ENCODE peak calls at places on chromosomes 5 and 9, in four cellular contexts. One of them, this sample, is unnamed.

GRCh38 chr9:71858812-71859211 is 52.2 kb downstream of the ABHD17B start:
- DNase-seq in GM18507: no peak
- DNase-seq in MCF 10A: no peak
- DNase-seq in D341Med: no peak
- DNase-seq in this sample: no peak

GRCh38 chr5:141839015-141839513 is 39.1 kb downstream of the PCDH1 start:
- DNase-seq in GM18507: no peak
- DNase-seq in MCF 10A: no peak
- DNase-seq in D341Med: no peak
- DNase-seq in this sample: no peak

GRCh38 chr5:140338336-140338735 is 8.1 kb downstream of the HBEGF start:
- DNase-seq in GM18507: no peak
- DNase-seq in MCF 10A: no peak
- DNase-seq in D341Med: no peak
- DNase-seq in this sample: no peak

GRCh38 chr9:92723299-92723625 is 41.4 kb downstream of the BICD2 start:
- DNase-seq in GM18507: no peak
- DNase-seq in MCF 10A: peak
- DNase-seq in D341Med: no peak
- DNase-seq in this sample: no peak

GRCh38 chr9:6354072-6354686 is 26.0 kb downstream of the TPD52L3 start:
- DNase-seq in GM18507: peak
- DNase-seq in MCF 10A: peak
- DNase-seq in D341Med: peak
- DNase-seq in this sample: peak

GRCh38 chr5:58993461-58993860 is 410.6 kb downstream of the RAB3C start:
- DNase-seq in GM18507: no peak
- DNase-seq in MCF 10A: no peak
- DNase-seq in D341Med: no peak
- DNase-seq in this sample: no peak

GRCh38 chr9:122016789-122017188 is 76.3 kb downstream of the TTLL11 start:
- DNase-seq in GM18507: no peak
- DNase-seq in MCF 10A: peak
- DNase-seq in D341Med: no peak
- DNase-seq in this sample: no peak

GRCh38 chr9:117247271-117247670 is 167.6 kb downstream of the ASTN2 start:
- DNase-seq in GM18507: no peak
- DNase-seq in MCF 10A: peak
- DNase-seq in D341Med: peak
- DNase-seq in this sample: no peak

GRCh38 chr5:32276173-32276853 is 36.4 kb downstream of the MTMR12 start:
- DNase-seq in GM18507: no peak
- DNase-seq in MCF 10A: no peak
- DNase-seq in D341Med: no peak
- DNase-seq in this sample: no peak

This sample was measured in activated gamma-delta T cell treated with Interleukin-2 at 50 U/mL for 16 hours.